ENCODE peak calls at places on chromosomes 5 and 9, in ten cellular contexts. G is HCT116, B is sigmoid colon, O is stomach, Q is GM12878, W is spleen, U is upper lobe of left lung, Z is transverse colon, A is endothelial cell of umbilical vein, K is GM12892. E is an unnamed sample.

GRCh38 chr9:13268469-13268868 is 11.0 kb downstream of the MPDZ start:
- DNase-seq in G (no peak), B (no peak), Z (no peak), Q (no peak), A (peak; percentile 71), K (no peak), U (no peak), W (no peak), O (no peak), E (no peak)

GRCh38 chr5:135138116-135138850 is 104.3 kb upstream of the PITX1 start:
- DNase-seq in B (no peak), W (no peak), Z (no peak), U (no peak), A (no peak), Q (no peak), O (no peak), K (no peak), G (no peak), E (no peak)

GRCh38 chr9:111975709-111976108 is 79.1 kb downstream of the UGCG start:
- DNase-seq in O (peak; percentile 82), Z (peak; percentile 67), U (peak; percentile 10), A (no peak), K (no peak), W (no peak), B (no peak), G (peak; percentile 32), Q (peak; percentile 39), E (no peak)

GRCh38 chr9:14089051-14089798 is 224.7 kb downstream of the NFIB start:
- DNase-seq in O (no peak), Z (no peak), G (no peak), U (no peak), A (no peak), B (no peak), W (no peak), K (no peak), Q (no peak), E (no peak)

GRCh38 chr9:8234286-8234819 is 434.8 kb upstream of the DMAC1 start:
- DNase-seq in W (no peak), B (no peak), K (no peak), A (no peak), Q (no peak), U (no peak), G (no peak), Z (no peak), O (no peak), E (no peak)

GRCh38 chr5:72572236-72572765 is 65.1 kb upstream of the ZNF366 start:
- DNase-seq in G (no peak), O (no peak), Q (no peak), K (no peak), W (no peak), A (no peak), Z (no peak), B (no peak), U (no peak), E (no peak)

GRCh38 chr9:73165911-73166310 is 14.2 kb downstream of the ANXA1 start:
- DNase-seq in B (no peak), K (no peak), G (no peak), Q (no peak), W (no peak), O (no peak), Z (no peak), A (no peak), U (no peak), E (no peak)

GRCh38 chr5:72282878-72283277 is 37.2 kb downstream of the MRPS27 start:
- DNase-seq in O (no peak), K (no peak), B (no peak), Q (no peak), Z (no peak), W (no peak), G (no peak), A (peak; percentile 68), U (no peak), E (no peak)

GRCh38 chr5:43312699-43313034 is 545 bp downstream of the HMGCS1 start:
- DNase-seq in Q (no peak), A (no peak), G (no peak), B (no peak), W (no peak), U (no peak), Z (no peak), K (no peak), O (no peak), E (no peak)

GRCh38 chr5:43313854-43314457 is 744 bp upstream of the HMGCS1 start:
- DNase-seq in G (no peak), A (no peak), W (no peak), O (no peak), K (no peak), B (no peak), Z (no peak), Q (no peak), U (no peak), E (no peak)

GRCh38 chr5:43309657-43310056 is 3.6 kb downstream of the HMGCS1 start:
- DNase-seq in Z (no peak), G (no peak), W (no peak), O (peak; percentile 28), K (no peak), A (no peak), B (no peak), Q (no peak), U (no peak), E (no peak)

GRCh38 chr5:43313035-43313853 is at the start of gene HMGCS1:
- DNase-seq in W (peak; percentile 99), Z (peak; percentile 99), O (peak; percentile 98), A (peak; percentile 100), B (peak; percentile 99), G (peak; percentile 99), Q (peak; percentile 100), K (peak; percentile 88), U (peak; percentile 99), E (peak; percentile 83)

DNA sequence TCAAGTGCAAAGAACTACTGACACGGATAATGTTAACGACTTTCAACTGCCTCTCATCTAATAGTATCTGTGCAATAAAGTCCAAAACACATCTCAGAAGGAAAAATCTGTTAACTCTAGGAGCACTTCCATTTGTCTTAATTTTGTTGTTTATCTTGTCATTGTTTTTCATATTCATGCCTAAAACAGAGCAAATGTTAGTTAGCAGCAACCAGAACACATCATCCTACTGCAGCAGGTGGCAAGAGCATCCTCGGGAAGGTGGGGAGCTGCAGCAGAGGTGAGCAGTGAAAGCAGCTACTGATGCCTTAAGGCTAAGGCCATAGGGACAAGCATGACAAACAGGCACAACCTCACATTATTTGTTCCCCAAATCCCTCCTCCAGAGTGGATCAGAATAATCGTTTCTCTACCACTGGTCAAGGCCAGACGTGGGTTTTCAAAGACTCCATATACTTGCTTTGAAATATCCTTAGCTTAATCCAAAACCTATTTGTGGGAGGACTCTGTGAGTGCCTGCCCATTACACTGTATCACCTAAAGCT is 1.1 kb downstream of the HMGCS1 start:
- DNase-seq in G (no peak), K (no peak), Z (no peak), W (no peak), U (no peak), O (no peak), Q (no peak), A (no peak), B (no peak), E (no peak)
- TF ChIP-seq POLR2A in G (no peak), K (no peak), Z (no peak), W (no peak), U (no peak), O (no peak), Q (no peak), A (no peak), B (no peak), E (no peak)

DNA sequence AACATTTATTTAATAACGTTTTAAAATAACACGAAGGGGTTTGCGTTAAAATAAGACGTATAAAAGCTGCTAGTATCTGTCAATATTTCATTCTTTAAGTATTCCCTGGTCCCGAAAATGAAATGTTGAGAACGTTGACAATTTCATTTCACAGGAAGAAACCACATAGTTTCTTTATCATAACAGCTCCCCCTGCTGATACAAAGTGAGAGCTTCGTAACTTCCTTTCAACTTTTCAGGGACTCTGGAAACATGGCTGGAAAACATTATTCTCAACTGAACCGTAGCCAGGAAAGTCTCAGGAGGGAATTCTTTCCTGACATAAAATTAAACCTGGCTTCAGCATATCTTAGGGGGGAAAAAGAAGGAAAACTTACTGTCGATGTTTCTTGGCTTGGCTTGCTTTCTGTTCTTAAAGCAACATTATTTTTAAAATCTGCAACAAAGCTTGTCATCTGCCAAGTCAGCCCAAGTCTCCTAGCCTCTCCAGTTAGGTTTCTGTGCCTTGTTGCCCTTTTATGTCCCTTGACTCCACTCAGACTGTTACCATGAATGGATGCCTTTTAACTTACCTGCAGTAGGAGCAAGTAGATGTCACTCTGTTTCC is 122.9 kb upstream of the DAB2 start:
- DNase-seq in Z (peak; percentile 27), A (peak; percentile 85), K (no peak), G (peak; percentile 43), W (no peak), U (no peak), B (no peak), O (no peak), Q (no peak), E (no peak)
- TF ChIP-seq POLR2AphosphoS5 in Z (no peak), A (no peak), K (no peak), G (no peak), W (no peak), U (no peak), B (peak; percentile 53), O (no peak), Q (no peak), E (no peak)

DNA sequence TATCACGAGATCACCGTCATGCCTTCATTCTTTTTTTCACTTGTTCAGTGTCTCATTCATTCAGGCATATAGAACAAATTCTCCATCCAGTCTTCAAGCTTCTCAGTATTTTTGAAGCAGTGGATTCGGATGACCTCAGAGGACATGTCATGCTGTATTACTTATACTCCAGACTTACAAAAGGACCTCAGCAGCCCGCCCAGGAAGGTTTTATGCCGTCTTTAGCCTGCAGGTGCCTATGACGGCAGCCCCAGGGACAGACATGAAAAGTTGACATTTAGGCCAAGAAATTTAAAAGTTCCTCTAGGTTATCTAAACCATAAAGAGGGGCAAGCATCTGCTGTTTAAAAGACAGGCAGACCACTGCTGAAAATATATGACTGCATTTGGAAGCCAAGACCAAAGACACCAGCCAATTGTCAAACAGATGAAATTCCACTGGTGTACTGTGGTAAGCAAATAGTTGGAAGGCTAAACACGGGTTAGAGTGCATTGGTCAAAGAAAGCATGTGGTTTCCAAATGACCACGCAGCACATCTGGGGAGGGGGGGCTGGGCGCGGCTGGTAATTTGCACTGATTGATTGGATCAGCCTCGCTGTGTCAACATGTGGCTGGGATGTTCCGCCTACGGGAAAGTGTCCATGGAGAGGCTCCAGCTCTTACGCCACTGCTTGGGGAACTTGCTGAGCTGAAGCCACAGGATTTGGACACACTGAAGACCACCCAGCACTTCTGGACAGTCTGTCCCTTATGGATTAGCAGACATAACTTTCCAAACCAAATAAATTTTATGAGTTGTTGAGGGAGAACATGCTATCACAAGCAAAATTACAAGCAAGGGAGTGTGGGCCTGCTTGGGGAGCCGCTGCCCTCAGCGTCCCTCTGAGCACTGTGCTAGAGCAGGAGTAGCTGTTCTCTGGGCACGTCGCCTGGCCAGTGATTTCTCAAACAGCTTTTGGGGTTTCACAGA is 173.6 kb downstream of the FANCC start:
- DNase-seq in W (no peak), G (no peak), K (no peak), O (peak; percentile 60), B (peak; percentile 97), A (no peak), Z (peak; percentile 77), Q (no peak), U (peak; percentile 52), E (no peak)
- TF ChIP-seq POLR2A in W (no peak), G (no peak), K (no peak), O (no peak), B (no peak), A (no peak), Z (no peak), Q (no peak), U (no peak), E (no peak)

DNA sequence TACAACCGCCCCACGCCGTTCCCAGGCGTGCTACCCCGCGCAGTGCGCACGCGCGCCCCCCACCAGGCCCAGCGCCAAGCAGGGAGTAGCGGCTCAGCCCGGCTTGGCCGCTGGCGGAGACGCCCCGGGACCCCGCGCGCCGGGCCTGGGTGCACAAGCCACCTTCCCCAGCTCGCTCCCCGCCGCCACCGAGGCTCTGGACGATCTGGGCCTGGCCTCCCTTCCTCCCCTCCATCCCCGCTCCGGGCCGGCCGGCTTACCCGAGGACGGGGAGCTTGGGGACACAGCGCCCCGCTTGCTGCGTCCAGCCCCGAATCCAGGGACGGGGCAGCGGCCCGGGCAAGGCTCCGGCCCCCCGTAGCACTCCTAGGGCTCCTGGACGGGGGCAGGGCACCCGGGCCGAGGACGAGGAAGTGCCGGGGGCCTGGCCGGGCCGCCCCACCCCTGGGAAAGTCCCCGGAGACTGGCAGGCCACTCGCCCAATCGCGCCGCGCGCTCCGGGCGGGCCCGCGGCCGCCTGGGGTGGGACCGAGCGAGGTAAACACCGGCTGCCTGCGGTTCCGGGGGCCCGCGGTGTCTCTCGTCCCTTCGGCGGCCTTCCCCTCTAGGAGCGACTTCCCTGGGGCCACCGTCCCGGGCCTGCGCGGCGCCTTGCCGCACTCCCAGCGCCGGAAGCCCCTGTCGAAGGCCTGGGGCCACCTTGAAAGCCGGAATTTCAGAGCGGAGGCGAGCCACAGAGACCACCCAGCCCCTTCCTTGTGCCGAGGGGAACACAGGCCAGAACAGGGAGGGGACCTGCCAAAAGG is at the start of gene TNIP1:
- DNase-seq in A (peak; percentile 92), G (peak; percentile 58), W (peak; percentile 99), Z (peak; percentile 97), O (peak; percentile 96), B (peak; percentile 97), Q (no peak), U (peak; percentile 100), K (peak; percentile 93), E (peak; percentile 93)
- TF ChIP-seq POLR2AphosphoS5 in A (peak; percentile 55), G (peak; percentile 67), W (peak; percentile 94), Z (peak; percentile 94), O (peak; percentile 92), B (peak; percentile 81), Q (peak; percentile 71), U (peak; percentile 95), K (peak; percentile 75), E (peak; percentile 52)

E was measured in GM12891.